ENCODE peak calls at places on chromosomes 7 and 10, in seven cellular contexts. One of them, this sample, is unnamed.
A peak's percentile ranks its signal among the peaks of the same experiment; 100 is the strongest.

GRCh38 chr10:53403688-53404087 is 631.1 kb upstream of the MBL2 start:
- DNase-seq in PC-9: no peak
- DNase-seq in Caco-2: no peak
- DNase-seq in fibroblast of lung: peak; percentile 6
- DNase-seq in endodermal cell: no peak
- DNase-seq in Peyer's patch: peak; percentile 54
- DNase-seq in cardiac muscle cell: peak; percentile 28
- DNase-seq in this sample: peak; percentile 86

GRCh38 chr7:131057524-131058065 is 270.1 kb upstream of the MKLN1 start:
- DNase-seq in PC-9: no peak
- DNase-seq in Caco-2: no peak
- DNase-seq in fibroblast of lung: no peak
- DNase-seq in endodermal cell: no peak
- DNase-seq in Peyer's patch: no peak
- DNase-seq in cardiac muscle cell: peak; percentile 47
- DNase-seq in this sample: no peak

GRCh38 chr10:103199498-103199897 is 6.4 kb upstream of the NT5C2 start:
- DNase-seq in PC-9: no peak
- DNase-seq in Caco-2: no peak
- DNase-seq in fibroblast of lung: no peak
- DNase-seq in endodermal cell: no peak
- DNase-seq in Peyer's patch: no peak
- DNase-seq in cardiac muscle cell: peak; percentile 36
- DNase-seq in this sample: no peak

GRCh38 chr7:584122-584465 is 64.4 kb upstream of the PDGFA start:
- DNase-seq in PC-9: no peak
- DNase-seq in Caco-2: no peak
- DNase-seq in fibroblast of lung: no peak
- DNase-seq in endodermal cell: no peak
- DNase-seq in Peyer's patch: peak; percentile 81
- DNase-seq in cardiac muscle cell: no peak
- DNase-seq in this sample: no peak

GRCh38 chr7:72467237-72467636 is 55.1 kb upstream of the CALN1 start:
- DNase-seq in PC-9: no peak
- DNase-seq in Caco-2: no peak
- DNase-seq in fibroblast of lung: no peak
- DNase-seq in endodermal cell: peak; percentile 38
- DNase-seq in Peyer's patch: no peak
- DNase-seq in cardiac muscle cell: no peak
- DNase-seq in this sample: no peak

GRCh38 chr10:116708386-116708785 is 34.0 kb downstream of the HSPA12A start:
- DNase-seq in PC-9: no peak
- DNase-seq in Caco-2: no peak
- DNase-seq in fibroblast of lung: peak; percentile 94
- DNase-seq in endodermal cell: no peak
- DNase-seq in Peyer's patch: no peak
- DNase-seq in cardiac muscle cell: peak; percentile 74
- DNase-seq in this sample: no peak

GRCh38 chr7:122307228-122307619 is 2.7 kb upstream of the FEZF1 start:
- DNase-seq in PC-9: no peak
- DNase-seq in Caco-2: no peak
- DNase-seq in fibroblast of lung: no peak
- DNase-seq in endodermal cell: peak; percentile 83
- DNase-seq in Peyer's patch: no peak
- DNase-seq in cardiac muscle cell: no peak
- DNase-seq in this sample: no peak

GRCh38 chr10:104256335-104257080 is 1.8 kb downstream of the GSTO1 start:
- DNase-seq in PC-9: no peak
- DNase-seq in Caco-2: no peak
- DNase-seq in fibroblast of lung: peak; percentile 8
- DNase-seq in endodermal cell: no peak
- DNase-seq in Peyer's patch: no peak
- DNase-seq in cardiac muscle cell: no peak
- DNase-seq in this sample: no peak

GRCh38 chr7:139737221-139738100 is 40.3 kb downstream of the HIPK2 start:
- DNase-seq in PC-9: no peak
- DNase-seq in Caco-2: no peak
- DNase-seq in fibroblast of lung: no peak
- DNase-seq in endodermal cell: peak; percentile 36
- DNase-seq in Peyer's patch: peak; percentile 65
- DNase-seq in cardiac muscle cell: no peak
- DNase-seq in this sample: no peak
- H3K4me1 ChIP-seq in PC-9: no peaks in the 10 kb centered on the region
- H3K4me1 ChIP-seq in Caco-2: peaks cover 20% of the 10 kb centered on the region
- H3K4me1 ChIP-seq in fibroblast of lung: peaks cover 17% of the 10 kb centered on the region
- H3K4me1 ChIP-seq in endodermal cell: peaks cover 6% of the 10 kb centered on the region
- H3K4me1 ChIP-seq in Peyer's patch: no peaks in the 10 kb centered on the region
- H3K4me1 ChIP-seq in cardiac muscle cell: peaks cover 11% of the 10 kb centered on the region
- H3K4me1 ChIP-seq in this sample: peaks cover 45% of the 10 kb centered on the region

GRCh38 chr10:62813453-62813852 is 2.7 kb downstream of the EGR2 start:
- DNase-seq in PC-9: no peak
- DNase-seq in Caco-2: no peak
- DNase-seq in fibroblast of lung: no peak
- DNase-seq in endodermal cell: no peak
- DNase-seq in Peyer's patch: no peak
- DNase-seq in cardiac muscle cell: no peak
- DNase-seq in this sample: no peak
- H3K4me3 ChIP-seq in PC-9: no peak overlapping the region
- H3K4me3 ChIP-seq in Caco-2: no peak overlapping the region
- H3K4me3 ChIP-seq in fibroblast of lung: no peak overlapping the region
- H3K4me3 ChIP-seq in endodermal cell: no peak overlapping the region
- H3K4me3 ChIP-seq in Peyer's patch: no peak overlapping the region
- H3K4me3 ChIP-seq in cardiac muscle cell: no peak overlapping the region
- H3K4me3 ChIP-seq in this sample: no peak overlapping the region

GRCh38 chr10:89852872-89853271 is 151.5 kb downstream of the KIF20B start:
- DNase-seq in PC-9: no peak
- DNase-seq in Caco-2: no peak
- DNase-seq in fibroblast of lung: no peak
- DNase-seq in endodermal cell: no peak
- DNase-seq in Peyer's patch: no peak
- DNase-seq in cardiac muscle cell: no peak
- DNase-seq in this sample: no peak

GRCh38 chr10:89857399-89857798 is 156.0 kb downstream of the KIF20B start:
- DNase-seq in PC-9: no peak
- DNase-seq in Caco-2: no peak
- DNase-seq in fibroblast of lung: peak; percentile 46
- DNase-seq in endodermal cell: no peak
- DNase-seq in Peyer's patch: no peak
- DNase-seq in cardiac muscle cell: no peak
- DNase-seq in this sample: no peak

GRCh38 chr10:89853796-89854195 is 152.4 kb downstream of the KIF20B start:
- DNase-seq in PC-9: no peak
- DNase-seq in Caco-2: no peak
- DNase-seq in fibroblast of lung: no peak
- DNase-seq in endodermal cell: peak; percentile 92
- DNase-seq in Peyer's patch: no peak
- DNase-seq in cardiac muscle cell: no peak
- DNase-seq in this sample: no peak
- TF ChIP-seq CTCF in PC-9: no peak
- TF ChIP-seq CTCF in Caco-2: peak; percentile 21
- TF ChIP-seq CTCF in fibroblast of lung: no peak
- TF ChIP-seq CTCF in endodermal cell: peak; percentile 88
- TF ChIP-seq CTCF in Peyer's patch: no peak
- TF ChIP-seq CTCF in cardiac muscle cell: peak; percentile 46
- TF ChIP-seq CTCF in this sample: no peak

DNA sequence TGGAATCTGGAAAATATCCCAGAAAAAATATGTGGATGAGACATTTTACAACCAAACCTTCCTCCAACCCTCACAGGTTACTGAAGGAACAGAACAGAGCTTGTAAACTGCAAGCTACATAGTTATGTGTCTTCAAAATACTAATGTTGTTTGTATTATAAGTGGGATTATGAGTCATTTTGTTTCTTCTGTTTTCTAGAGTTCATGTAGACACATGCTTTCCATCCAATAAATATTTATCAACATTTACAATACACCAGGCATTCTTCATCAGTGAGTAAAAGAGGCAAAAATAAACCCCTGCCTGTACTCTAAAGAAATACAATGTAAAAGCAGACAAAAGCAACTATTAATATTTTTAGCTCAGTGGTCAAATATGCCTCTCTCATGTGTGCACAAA is 38.0 kb upstream of the TES start:
- DNase-seq in PC-9: no peak
- DNase-seq in Caco-2: no peak
- DNase-seq in fibroblast of lung: no peak
- DNase-seq in endodermal cell: no peak
- DNase-seq in Peyer's patch: no peak
- DNase-seq in cardiac muscle cell: no peak
- DNase-seq in this sample: no peak
- H3K4me1 ChIP-seq in PC-9: peaks cover 5% of the 10 kb centered on the region
- H3K4me1 ChIP-seq in Caco-2: peaks cover 46% of the 10 kb centered on the region
- H3K4me1 ChIP-seq in fibroblast of lung: peaks cover 4% of the 10 kb centered on the region
- H3K4me1 ChIP-seq in endodermal cell: no peaks in the 10 kb centered on the region
- H3K4me1 ChIP-seq in Peyer's patch: no peaks in the 10 kb centered on the region
- H3K4me1 ChIP-seq in cardiac muscle cell: peaks cover 4% of the 10 kb centered on the region
- H3K4me1 ChIP-seq in this sample: no peaks in the 10 kb centered on the region

DNA sequence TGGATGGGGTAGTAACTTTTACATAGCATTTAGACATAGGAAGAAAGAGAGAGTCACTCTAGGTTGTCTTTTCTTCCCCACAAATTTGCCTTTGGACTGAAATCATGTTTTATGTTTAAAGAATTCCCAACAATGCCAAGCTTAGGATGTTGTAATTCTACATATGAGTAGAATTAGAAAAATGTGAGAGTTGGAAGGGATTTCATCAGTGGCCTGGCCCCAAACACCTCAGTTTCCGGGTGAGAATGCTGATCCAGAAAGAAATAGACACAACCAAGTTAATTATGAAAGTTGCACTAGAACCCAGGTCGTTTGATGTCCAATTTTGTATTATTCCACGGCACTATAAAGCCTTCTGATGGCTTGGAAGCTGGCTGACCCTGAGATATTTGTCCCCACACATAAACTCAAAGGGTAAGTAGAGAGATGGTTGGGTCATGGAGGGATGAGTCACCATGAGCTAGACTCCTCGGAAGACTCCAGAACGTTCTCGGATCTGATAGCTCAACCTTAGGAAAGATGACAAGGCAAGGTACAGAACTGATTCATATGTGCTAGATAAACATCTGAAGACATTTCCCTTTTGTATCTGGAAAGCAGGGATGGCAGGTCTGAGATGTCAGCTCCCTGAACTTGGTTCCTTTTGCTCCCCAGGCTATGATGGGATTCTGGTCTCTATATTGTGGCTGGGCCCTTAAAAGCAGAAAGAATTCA is 48.8 kb upstream of the SLC35B4 start:
- DNase-seq in PC-9: peak; percentile 92
- DNase-seq in Caco-2: no peak
- DNase-seq in fibroblast of lung: peak; percentile 60
- DNase-seq in endodermal cell: no peak
- DNase-seq in Peyer's patch: peak; percentile 72
- DNase-seq in cardiac muscle cell: peak; percentile 90
- DNase-seq in this sample: no peak
- H3K4me3 ChIP-seq in PC-9: peak overlapping the region; percentile 1
- H3K4me3 ChIP-seq in Caco-2: no peak overlapping the region
- H3K4me3 ChIP-seq in fibroblast of lung: no peak overlapping the region
- H3K4me3 ChIP-seq in endodermal cell: no peak overlapping the region
- H3K4me3 ChIP-seq in Peyer's patch: no peak overlapping the region
- H3K4me3 ChIP-seq in cardiac muscle cell: no peak overlapping the region
- H3K4me3 ChIP-seq in this sample: no peak overlapping the region

GRCh38 chr10:31944071-31944433 is 15.4 kb upstream of the ARHGAP12 start:
- DNase-seq in PC-9: no peak
- DNase-seq in Caco-2: no peak
- DNase-seq in fibroblast of lung: no peak
- DNase-seq in endodermal cell: no peak
- DNase-seq in Peyer's patch: no peak
- DNase-seq in cardiac muscle cell: no peak
- DNase-seq in this sample: no peak

GRCh38 chr10:31949266-31949665 is 20.6 kb upstream of the ARHGAP12 start:
- DNase-seq in PC-9: no peak
- DNase-seq in Caco-2: no peak
- DNase-seq in fibroblast of lung: no peak
- DNase-seq in endodermal cell: no peak
- DNase-seq in Peyer's patch: no peak
- DNase-seq in cardiac muscle cell: no peak
- DNase-seq in this sample: no peak

GRCh38 chr10:31948021-31948420 is 19.4 kb upstream of the ARHGAP12 start:
- DNase-seq in PC-9: no peak
- DNase-seq in Caco-2: no peak
- DNase-seq in fibroblast of lung: no peak
- DNase-seq in endodermal cell: no peak
- DNase-seq in Peyer's patch: no peak
- DNase-seq in cardiac muscle cell: no peak
- DNase-seq in this sample: no peak

GRCh38 chr10:31945392-31945791 is 16.8 kb upstream of the ARHGAP12 start:
- DNase-seq in PC-9: no peak
- DNase-seq in Caco-2: no peak
- DNase-seq in fibroblast of lung: no peak
- DNase-seq in endodermal cell: no peak
- DNase-seq in Peyer's patch: no peak
- DNase-seq in cardiac muscle cell: no peak
- DNase-seq in this sample: no peak

GRCh38 chr10:31947144-31947926 is 18.7 kb upstream of the ARHGAP12 start:
- DNase-seq in PC-9: peak; percentile 87
- DNase-seq in Caco-2: peak; percentile 84
- DNase-seq in fibroblast of lung: peak; percentile 91
- DNase-seq in endodermal cell: no peak
- DNase-seq in Peyer's patch: no peak
- DNase-seq in cardiac muscle cell: peak; percentile 94
- DNase-seq in this sample: no peak
- TF ChIP-seq CTCF in PC-9: peak; percentile 47
- TF ChIP-seq CTCF in Caco-2: peak; percentile 47
- TF ChIP-seq CTCF in fibroblast of lung: peak; percentile 14
- TF ChIP-seq CTCF in endodermal cell: no peak
- TF ChIP-seq CTCF in Peyer's patch: no peak
- TF ChIP-seq CTCF in cardiac muscle cell: peak; percentile 54
- TF ChIP-seq CTCF in this sample: peak; percentile 67